ENCODE peak calls at places on chromosomes 4 and X, in five cellular contexts. W is fibroblast of villous mesenchyme, Q is thoracic aorta, P is epithelial cell of esophagus, N is gastrocnemius medialis. V is an unnamed sample.

GRCh38 chr4:165294907-165295306 is 32.6 kb upstream of the MSMO1 start:
- DNase-seq in W (no peak), Q (no peak), P (no peak), N (no peak), V (no peak)

GRCh38 chr4:102759835-102760644 is 728 bp downstream of the MANBA start:
- DNase-seq in W (peak), Q (no peak), P (peak), N (no peak), V (peak)

GRCh38 chrX:153873282-153874090 is 12.5 kb downstream of the L1CAM start:
- DNase-seq in W (no peak), Q (no peak), P (no peak), N (no peak), V (no peak)

GRCh38 chr4:2948895-2949781 is 14.1 kb downstream of the NOP14 start:
- DNase-seq in W (no peak), Q (no peak), P (peak), N (peak), V (no peak)

GRCh38 chr4:24211821-24212220 is 322.0 kb upstream of the PPARGC1A start:
- DNase-seq in W (no peak), Q (no peak), P (peak), N (no peak), V (no peak)

GRCh38 chr4:141625023-141625422 is 11.4 kb upstream of the IL15 start:
- DNase-seq in W (no peak), Q (no peak), P (no peak), N (no peak), V (no peak)

GRCh38 chr4:22744478-22745062 is 51.8 kb downstream of the GBA3 start:
- DNase-seq in W (no peak), Q (no peak), P (no peak), N (no peak), V (no peak)

GRCh38 chr4:22743290-22743689 is 50.6 kb downstream of the GBA3 start:
- DNase-seq in W (no peak), Q (no peak), P (no peak), N (no peak), V (no peak)

GRCh38 chr4:165079476-165079875 is 25.8 kb downstream of the TRIM75 start:
- DNase-seq in W (no peak), Q (no peak), P (peak), N (peak), V (peak)

GRCh38 chrX:137566746-137567473 is 983 bp downstream of the ZIC3 start:
- DNase-seq in W (no peak), Q (no peak), P (no peak), N (no peak), V (peak)

GRCh38 chr4:172709376-172709775 is 459.2 kb upstream of the GALNT7 start:
- DNase-seq in W (no peak), Q (no peak), P (no peak), N (no peak), V (no peak)

GRCh38 chr4:16758816-16759215 is 139.6 kb downstream of the LDB2 start:
- DNase-seq in W (no peak), Q (no peak), P (no peak), N (no peak), V (no peak)

GRCh38 chr4:2408401-2408958 is 10.0 kb downstream of the ZFYVE28 start:
- DNase-seq in W (no peak), Q (no peak), P (no peak), N (no peak), V (no peak)

GRCh38 chr4:7295201-7295916 is 103.0 kb downstream of the SORCS2 start:
- DNase-seq in W (no peak), Q (no peak), P (no peak), N (no peak), V (no peak)

GRCh38 chr4:10403633-10404445 is 53.4 kb downstream of the ZNF518B start:
- DNase-seq in W (peak), Q (no peak), P (peak), N (no peak), V (peak)

GRCh38 chrX:136094962-136095361 is 52.4 kb upstream of the FHL1 start:
- DNase-seq in W (no peak), Q (no peak), P (peak), N (no peak), V (peak)

GRCh38 chrX:110108381-110108796 is 105.5 kb downstream of the TMEM164 start:
- DNase-seq in W (peak), Q (no peak), P (peak), N (no peak), V (peak)

GRCh38 chrX:129553619-129554288 is 13.7 kb downstream of the OCRL start:
- DNase-seq in W (no peak), Q (no peak), P (no peak), N (no peak), V (no peak)

GRCh38 chr4:8515316-8516060 is 64.7 kb upstream of the GPR78 start:
- DNase-seq in W (peak), Q (no peak), P (no peak), N (no peak), V (peak)

GRCh38 chrX:134484039-134484438 is 24.1 kb downstream of the HPRT1 start:
- DNase-seq in W (peak), Q (no peak), P (peak), N (no peak), V (peak)

GRCh38 chrX:45592067-45592466 is 391.4 kb upstream of the DIPK2B start:
- DNase-seq in W (no peak), Q (no peak), P (no peak), N (no peak), V (peak)

GRCh38 chrX:120604359-120604782 is 470 bp downstream of the MCTS1 start:
- DNase-seq in W (peak), Q (no peak), P (peak), N (peak), V (peak)

GRCh38 chr4:141636771-141637460 is 533 bp downstream of the IL15 start:
- DNase-seq in W (peak), Q (peak), P (peak), N (peak), V (peak)

GRCh38 chr4:128570380-128570779 is 239.1 kb upstream of the JADE1 start:
- DNase-seq in W (peak), Q (no peak), P (peak), N (peak), V (peak)

GRCh38 chrX:24494544-24495113 is 29.5 kb downstream of the PDK3 start:
- DNase-seq in W (peak), Q (no peak), P (peak), N (no peak), V (peak)

GRCh38 chrX:87045352-87045751 is 472.2 kb upstream of the KLHL4 start:
- DNase-seq in W (no peak), Q (no peak), P (no peak), N (no peak), V (no peak)

GRCh38 chrX:56726609-56727008 is 2.4 kb upstream of the NBDY start:
- DNase-seq in W (peak), Q (no peak), P (peak), N (no peak), V (peak)

GRCh38 chrX:68133181-68133580 is 300.1 kb downstream of the OPHN1 start:
- DNase-seq in W (no peak), Q (no peak), P (no peak), N (no peak), V (no peak)

GRCh38 chr4:13933163-13933562 is 305.6 kb upstream of the BOD1L1 start:
- DNase-seq in W (peak), Q (no peak), P (no peak), N (no peak), V (peak)

GRCh38 chrX:51144828-51145442 is 187.7 kb upstream of the NUDT10 start:
- DNase-seq in W (peak), Q (no peak), P (peak), N (no peak), V (peak)

GRCh38 chr4:100682477-100683218 is 164.8 kb upstream of the EMCN start:
- DNase-seq in W (no peak), Q (no peak), P (no peak), N (no peak), V (no peak)

GRCh38 chrX:17559728-17560379 is 177.4 kb upstream of the SCML1 start:
- DNase-seq in W (peak), Q (no peak), P (peak), N (peak), V (peak)

GRCh38 chrX:39613997-39614679 is 483.6 kb downstream of the BCOR start:
- DNase-seq in W (no peak), Q (no peak), P (no peak), N (no peak), V (no peak)

DNA sequence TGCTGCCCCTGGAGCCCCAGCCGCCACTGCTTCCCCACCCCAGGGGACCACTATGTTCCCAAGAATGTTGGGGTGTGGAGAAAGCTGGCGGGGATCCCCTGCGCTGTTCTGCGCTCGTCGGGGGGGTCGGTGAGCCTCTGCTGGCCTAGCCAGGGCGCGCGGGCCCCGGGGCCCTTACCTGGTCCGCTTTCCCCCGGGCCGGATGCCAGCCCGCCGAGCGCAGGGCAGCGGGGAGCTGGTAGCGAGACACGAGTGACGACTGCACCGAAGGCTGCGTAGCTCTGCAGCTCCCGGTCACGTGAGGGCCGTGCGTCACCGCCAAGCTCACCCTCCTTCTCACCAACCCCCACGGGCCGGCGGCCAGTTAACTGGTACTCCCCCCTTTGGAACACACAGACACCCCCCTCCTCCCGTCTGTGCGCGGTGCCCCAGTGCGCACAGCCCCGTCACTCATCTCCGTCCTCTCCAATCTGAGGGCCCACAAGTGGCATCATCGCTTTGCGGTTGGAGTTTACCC is at the start of gene BEX1:
- DNase-seq in W (peak), Q (no peak), P (peak), N (no peak), V (peak)
- H3K4me3 ChIP-seq in W (peak), Q (peak), P (no peak), N (no peak), V (peak)

GRCh38 chrX:100817340-100817739 is 2.9 kb upstream of the CSTF2 start:
- DNase-seq in W (no peak), Q (no peak), P (no peak), N (no peak), V (no peak)

GRCh38 chrX:100819534-100819836 is 706 bp upstream of the CSTF2 start:
- DNase-seq in W (no peak), Q (no peak), P (no peak), N (no peak), V (no peak)

GRCh38 chrX:100819837-100820666 is at the start of gene CSTF2:
- DNase-seq in W (peak), Q (peak), P (peak), N (peak), V (peak)
- TF ChIP-seq CTCF in W (no peak), Q (peak), P (no peak), N (no peak), V (peak)

GRCh38 chr4:139886798-139887197 is 221.2 kb downstream of the MGST2 start:
- DNase-seq in W (no peak), Q (no peak), P (no peak), N (no peak), V (no peak)
- H3K4me3 ChIP-seq in W (peak), Q (no peak), P (peak), N (no peak), V (no peak)

DNA sequence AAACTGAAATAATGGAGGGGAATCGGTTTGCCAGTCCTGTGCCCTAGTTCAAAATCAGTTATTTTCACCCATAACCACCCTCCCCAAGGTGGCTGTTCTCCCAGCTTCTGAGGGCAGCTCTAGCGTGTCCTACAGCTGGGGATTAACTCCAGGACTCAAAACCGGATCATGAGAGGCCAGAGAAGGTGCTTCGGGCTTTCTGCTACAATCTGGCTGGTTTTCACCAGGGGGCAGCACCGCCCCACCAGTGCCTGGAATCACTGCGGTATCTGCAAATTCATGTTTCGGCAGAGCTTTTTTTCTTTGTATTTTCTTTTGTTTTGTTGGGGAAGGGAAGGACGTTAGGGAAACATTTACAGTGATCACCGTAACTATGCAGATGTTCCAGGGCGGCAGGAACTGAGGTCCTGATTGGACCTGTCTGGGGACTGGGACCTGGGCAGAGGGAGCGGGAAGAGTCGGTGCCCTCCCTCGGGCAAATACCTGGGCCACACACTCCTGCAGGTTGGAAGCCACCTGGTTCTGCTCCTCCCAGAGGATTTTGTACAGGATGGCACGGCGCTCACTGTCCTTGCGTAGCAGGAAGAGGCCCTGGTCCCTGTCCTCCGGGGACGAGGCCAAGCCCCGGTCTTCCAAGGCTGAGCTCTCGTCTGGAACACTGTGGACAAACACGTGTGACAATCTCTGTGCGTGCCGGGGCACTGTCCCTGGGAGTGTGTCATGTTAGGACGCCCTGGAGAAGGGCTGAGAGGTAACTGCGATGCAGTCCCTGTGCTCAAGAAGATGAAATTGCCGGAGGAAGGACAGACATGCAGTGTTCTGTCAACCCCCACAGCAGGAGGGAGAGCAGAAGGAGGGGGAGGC is 28.7 kb downstream of the PDHA1 start:
- DNase-seq in W (peak), Q (no peak), P (peak), N (peak), V (peak)
- TF ChIP-seq CTCF in W (peak), Q (peak), P (peak), N (peak), V (peak)

GRCh38 chrX:151175283-151176062 is 911 bp upstream of the GPR50 start:
- DNase-seq in W (no peak), Q (no peak), P (no peak), N (no peak), V (no peak)
- H3K4me3 ChIP-seq in W (no peak), Q (no peak), P (no peak), N (no peak), V (no peak)

V was measured in choroid plexus epithelial cell.